ENCODE peak calls at places on chromosomes 12 and 14, in four cellular contexts. One of them, this sample, is unnamed.

GRCh38 chr12:57128519-57129247 is 400 bp downstream of the LRP1 start:
- DNase-seq in A549: no peak
- DNase-seq in K562: no peak
- DNase-seq in IMR-90: no peak
- DNase-seq in this sample: peak

GRCh38 chr12:42757735-42758134 is 168.2 kb upstream of the PRICKLE1 start:
- DNase-seq in A549: no peak
- DNase-seq in K562: no peak
- DNase-seq in IMR-90: no peak
- DNase-seq in this sample: no peak

GRCh38 chr12:3564861-3565260 is 73.9 kb downstream of the PRMT8 start:
- DNase-seq in A549: no peak
- DNase-seq in K562: no peak
- DNase-seq in IMR-90: no peak
- DNase-seq in this sample: no peak

GRCh38 chr12:115799610-115800009 is 477.9 kb downstream of the MED13L start:
- DNase-seq in A549: no peak
- DNase-seq in K562: no peak
- DNase-seq in IMR-90: no peak
- DNase-seq in this sample: no peak

GRCh38 chr12:89960011-89960507 is 251.4 kb upstream of the ATP2B1 start:
- DNase-seq in A549: no peak
- DNase-seq in K562: no peak
- DNase-seq in IMR-90: peak
- DNase-seq in this sample: no peak

GRCh38 chr14:63852817-63853730 is at the start of gene SYNE2:
- DNase-seq in A549: peak
- DNase-seq in K562: peak
- DNase-seq in IMR-90: peak
- DNase-seq in this sample: peak

GRCh38 chr14:75254381-75254821 is 24.2 kb upstream of the FOS start:
- DNase-seq in A549: no peak
- DNase-seq in K562: no peak
- DNase-seq in IMR-90: no peak
- DNase-seq in this sample: no peak

GRCh38 chr12:87116778-87117177 is 860.6 kb upstream of the MGAT4C start:
- DNase-seq in A549: no peak
- DNase-seq in K562: no peak
- DNase-seq in IMR-90: no peak
- DNase-seq in this sample: no peak

GRCh38 chr14:55274760-55275159 is 3.5 kb downstream of the FBXO34 start:
- DNase-seq in A549: no peak
- DNase-seq in K562: no peak
- DNase-seq in IMR-90: peak
- DNase-seq in this sample: no peak

GRCh38 chr12:24363177-24363754 is 413.8 kb upstream of the SOX5 start:
- DNase-seq in A549: no peak
- DNase-seq in K562: no peak
- DNase-seq in IMR-90: no peak
- DNase-seq in this sample: no peak

GRCh38 chr12:61546296-61546695 is 713.9 kb upstream of the USP15 start:
- DNase-seq in A549: no peak
- DNase-seq in K562: no peak
- DNase-seq in IMR-90: no peak
- DNase-seq in this sample: no peak

GRCh38 chr14:69766984-69767368 is at the start of gene SRSF5:
- DNase-seq in A549: peak
- DNase-seq in K562: peak
- DNase-seq in IMR-90: peak
- DNase-seq in this sample: peak

GRCh38 chr12:25271486-25272098 is 20.9 kb upstream of the KRAS start:
- DNase-seq in A549: no peak
- DNase-seq in K562: no peak
- DNase-seq in IMR-90: no peak
- DNase-seq in this sample: no peak

GRCh38 chr14:59845245-59845644 is 25.3 kb downstream of the RTN1 start:
- DNase-seq in A549: no peak
- DNase-seq in K562: no peak
- DNase-seq in IMR-90: no peak
- DNase-seq in this sample: no peak

GRCh38 chr14:39417014-39417413 is 15.2 kb downstream of the FBXO33 start:
- DNase-seq in A549: no peak
- DNase-seq in K562: no peak
- DNase-seq in IMR-90: no peak
- DNase-seq in this sample: peak

GRCh38 chr12:124898200-124898950 is 16.1 kb downstream of the UBC start:
- DNase-seq in A549: peak
- DNase-seq in K562: peak
- DNase-seq in IMR-90: no peak
- DNase-seq in this sample: peak

GRCh38 chr14:45905672-45906071 is 652.7 kb upstream of the MIS18BP1 start:
- DNase-seq in A549: no peak
- DNase-seq in K562: no peak
- DNase-seq in IMR-90: no peak
- DNase-seq in this sample: no peak

GRCh38 chr14:79549515-79549914 is 661.8 kb downstream of the DIO2 start:
- DNase-seq in A549: no peak
- DNase-seq in K562: no peak
- DNase-seq in IMR-90: peak
- DNase-seq in this sample: no peak

GRCh38 chr12:121709478-121709890 is 3.1 kb upstream of the TMEM120B start:
- DNase-seq in A549: no peak
- DNase-seq in K562: no peak
- DNase-seq in IMR-90: peak
- DNase-seq in this sample: no peak

GRCh38 chr12:128823916-128824839 is at the start of gene SLC15A4:
- DNase-seq in A549: peak
- DNase-seq in K562: peak
- DNase-seq in IMR-90: peak
- DNase-seq in this sample: peak

GRCh38 chr14:51873221-51873893 is 12.9 kb downstream of the GNG2 start:
- DNase-seq in A549: peak
- DNase-seq in K562: no peak
- DNase-seq in IMR-90: peak
- DNase-seq in this sample: no peak

GRCh38 chr14:56131865-56132830 is 13.9 kb downstream of the PELI2 start:
- DNase-seq in A549: no peak
- DNase-seq in K562: no peak
- DNase-seq in IMR-90: no peak
- DNase-seq in this sample: no peak

GRCh38 chr14:93295541-93296220 is 37.2 kb downstream of the BTBD7 start:
- DNase-seq in A549: no peak
- DNase-seq in K562: no peak
- DNase-seq in IMR-90: no peak
- DNase-seq in this sample: no peak

GRCh38 chr14:23865502-23865901 is 88.1 kb upstream of the DHRS4 start:
- DNase-seq in A549: no peak
- DNase-seq in K562: no peak
- DNase-seq in IMR-90: no peak
- DNase-seq in this sample: no peak

GRCh38 chr12:6376965-6377666 is 1.8 kb upstream of the SCNN1A start:
- DNase-seq in A549: no peak
- DNase-seq in K562: no peak
- DNase-seq in IMR-90: no peak
- DNase-seq in this sample: no peak

GRCh38 chr14:93954900-93955891 is 21.2 kb downstream of the ASB2 start:
- DNase-seq in A549: no peak
- DNase-seq in K562: no peak
- DNase-seq in IMR-90: no peak
- DNase-seq in this sample: no peak

GRCh38 chr12:95201056-95201670 is 16.1 kb downstream of the FGD6 start:
- DNase-seq in A549: peak
- DNase-seq in K562: no peak
- DNase-seq in IMR-90: peak
- DNase-seq in this sample: no peak

GRCh38 chr12:127445583-127445982 is 821.4 kb upstream of the TMEM132C start:
- DNase-seq in A549: no peak
- DNase-seq in K562: no peak
- DNase-seq in IMR-90: no peak
- DNase-seq in this sample: no peak

GRCh38 chr14:105168979-105169507 is 467 bp upstream of the JAG2 start:
- DNase-seq in A549: peak
- DNase-seq in K562: peak
- DNase-seq in IMR-90: no peak
- DNase-seq in this sample: peak

GRCh38 chr14:57493467-57494181 is at the start of gene CCDC198:
- DNase-seq in A549: peak
- DNase-seq in K562: no peak
- DNase-seq in IMR-90: no peak
- DNase-seq in this sample: no peak

GRCh38 chr12:4012977-4013968 is 140.1 kb upstream of the PARP11 start:
- DNase-seq in A549: no peak
- DNase-seq in K562: no peak
- DNase-seq in IMR-90: no peak
- DNase-seq in this sample: no peak

GRCh38 chr14:38278035-38278434 is 22.1 kb upstream of the CLEC14A start:
- DNase-seq in A549: no peak
- DNase-seq in K562: no peak
- DNase-seq in IMR-90: no peak
- DNase-seq in this sample: no peak

GRCh38 chr12:75850751-75851462 is 180.7 kb downstream of the PHLDA1 start:
- DNase-seq in A549: peak
- DNase-seq in K562: no peak
- DNase-seq in IMR-90: peak
- DNase-seq in this sample: no peak

GRCh38 chr14:55845963-55846851 is 266.2 kb downstream of the KTN1 start:
- DNase-seq in A549: no peak
- DNase-seq in K562: peak
- DNase-seq in IMR-90: no peak
- DNase-seq in this sample: no peak

GRCh38 chr14:104735830-104736642 is 12.0 kb downstream of the ADSS1 start:
- DNase-seq in A549: no peak
- DNase-seq in K562: no peak
- DNase-seq in IMR-90: peak
- DNase-seq in this sample: no peak

GRCh38 chr14:52583544-52583943 is 30.9 kb downstream of the GPR137C start:
- DNase-seq in A549: no peak
- DNase-seq in K562: no peak
- DNase-seq in IMR-90: peak
- DNase-seq in this sample: no peak

GRCh38 chr14:50319293-50319692 is 7.2 kb downstream of the DMAC2L start:
- DNase-seq in A549: no peak
- DNase-seq in K562: no peak
- DNase-seq in IMR-90: peak
- DNase-seq in this sample: no peak

GRCh38 chr14:50319721-50320120 is 7.6 kb downstream of the DMAC2L start:
- DNase-seq in A549: no peak
- DNase-seq in K562: no peak
- DNase-seq in IMR-90: peak
- DNase-seq in this sample: no peak

GRCh38 chr14:50321009-50321660 is 9.0 kb downstream of the DMAC2L start:
- DNase-seq in A549: peak
- DNase-seq in K562: peak
- DNase-seq in IMR-90: peak
- DNase-seq in this sample: peak

GRCh38 chr14:50320279-50320678 is 8.2 kb downstream of the DMAC2L start:
- DNase-seq in A549: no peak
- DNase-seq in K562: no peak
- DNase-seq in IMR-90: peak
- DNase-seq in this sample: no peak

GRCh38 chr14:50318031-50318626 is 6.0 kb downstream of the DMAC2L start:
- DNase-seq in A549: peak
- DNase-seq in K562: no peak
- DNase-seq in IMR-90: peak
- DNase-seq in this sample: no peak
- TF ChIP-seq USF2 in A549: no peak
- TF ChIP-seq USF2 in K562: no peak
- TF ChIP-seq USF2 in IMR-90: no peak
- TF ChIP-seq USF2 in this sample: no peak

DNA sequence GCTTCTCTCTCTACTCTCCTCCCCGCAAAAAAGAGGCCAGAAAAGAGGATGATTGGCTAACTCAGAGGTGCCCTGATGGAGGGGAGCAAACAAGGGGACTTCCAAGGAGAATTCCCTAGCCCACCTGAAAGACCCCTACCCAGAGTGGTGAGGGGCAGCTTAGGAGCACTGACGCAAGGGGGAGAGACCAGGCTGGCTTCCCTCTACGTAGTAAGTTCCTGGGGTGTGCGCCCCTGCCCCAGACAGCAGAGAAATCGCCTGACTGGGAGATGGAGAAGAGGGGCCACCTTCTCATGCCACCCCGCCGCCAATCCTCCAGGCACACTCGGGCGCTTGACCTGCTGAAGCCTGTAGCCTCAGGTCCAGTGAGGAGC is 2.1 kb upstream of the DIO3 start:
- DNase-seq in A549: no peak
- DNase-seq in K562: no peak
- DNase-seq in IMR-90: no peak
- DNase-seq in this sample: no peak
- TF ChIP-seq USF2 in A549: no peak
- TF ChIP-seq USF2 in K562: no peak
- TF ChIP-seq USF2 in IMR-90: no peak
- TF ChIP-seq USF2 in this sample: no peak

DNA sequence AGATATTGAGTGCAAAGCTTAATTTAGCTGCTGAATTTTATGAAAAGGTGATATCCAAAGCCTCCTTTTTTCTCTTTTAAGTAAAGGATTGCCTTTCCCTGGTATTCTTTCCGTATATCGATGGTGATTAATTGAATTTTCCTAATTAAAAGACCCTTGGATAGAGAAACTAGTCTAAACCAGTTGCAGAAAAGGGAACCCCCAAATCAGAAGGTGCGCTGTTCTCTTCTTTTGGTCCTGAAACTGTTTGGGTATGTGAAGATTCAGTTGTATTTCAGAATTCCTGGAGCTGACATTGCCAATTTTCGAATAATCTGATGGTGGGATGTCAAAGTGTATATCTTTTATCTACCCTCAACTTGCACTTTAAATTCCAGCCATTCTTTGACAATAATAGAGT is 1.9 kb downstream of the GPHN start:
- DNase-seq in A549: no peak
- DNase-seq in K562: no peak
- DNase-seq in IMR-90: no peak
- DNase-seq in this sample: no peak
- TF ChIP-seq USF2 in A549: no peak
- TF ChIP-seq USF2 in K562: no peak
- TF ChIP-seq USF2 in IMR-90: no peak
- TF ChIP-seq USF2 in this sample: no peak

GRCh38 chr12:104985206-104985605 is 910 bp upstream of the NOPCHAP1 start:
- DNase-seq in A549: no peak
- DNase-seq in K562: peak
- DNase-seq in IMR-90: no peak
- DNase-seq in this sample: no peak
- TF ChIP-seq USF2 in A549: no peak
- TF ChIP-seq USF2 in K562: no peak
- TF ChIP-seq USF2 in IMR-90: no peak
- TF ChIP-seq USF2 in this sample: no peak

DNA sequence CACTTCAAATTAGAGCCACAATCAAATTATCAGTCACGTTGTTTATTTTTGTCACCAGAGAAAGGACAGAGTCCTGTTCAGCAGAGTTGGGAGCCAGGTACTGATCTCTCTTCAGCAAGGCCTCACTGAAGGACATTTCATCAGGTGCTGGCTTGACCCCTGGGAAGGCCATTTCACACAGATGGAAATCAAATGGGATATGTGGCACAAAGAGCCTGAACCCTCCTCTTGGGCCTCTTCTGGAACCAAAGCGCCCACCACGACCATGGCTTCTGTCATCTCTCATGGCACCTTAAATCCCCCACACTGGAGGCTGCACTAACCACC is 121.5 kb downstream of the PTCSC3 start:
- DNase-seq in A549: no peak
- DNase-seq in K562: no peak
- DNase-seq in IMR-90: no peak
- DNase-seq in this sample: no peak
- TF ChIP-seq USF2 in A549: no peak
- TF ChIP-seq USF2 in K562: no peak
- TF ChIP-seq USF2 in IMR-90: no peak
- TF ChIP-seq USF2 in this sample: no peak